ENCODE peak calls at places on chromosomes 4 and X, in four cellular contexts. U, Z, K and L are unnamed samples.

GRCh38 chrX:439236-439635 is 52.5 kb upstream of the PPP2R3B start:
- DNase-seq in U (no peak), Z (no peak), K (no peak), L (no peak)

GRCh38 chr4:115234405-115235093 is 121.1 kb upstream of the NDST4 start:
- DNase-seq in U (no peak), Z (no peak), K (no peak), L (no peak)

GRCh38 chr4:48008021-48008596 is 8.4 kb downstream of the CNGA1 start:
- DNase-seq in U (no peak), Z (no peak), K (no peak), L (no peak)

GRCh38 chr4:152696764-152697250 is 17.0 kb upstream of the TMEM154 start:
- DNase-seq in U (peak; percentile 85), Z (peak; percentile 65), K (no peak), L (no peak)

GRCh38 chr4:181372014-181372413 is 871.2 kb upstream of the TENM3 start:
- DNase-seq in U (no peak), Z (no peak), K (no peak), L (no peak)

GRCh38 chrX:3712080-3712869 is 1.2 kb downstream of the PRKX start:
- DNase-seq in U (peak; percentile 53), Z (peak; percentile 32), K (peak; percentile 9), L (no peak)

GRCh38 chrX:149453911-149454820 is 50.9 kb downstream of the IDS start:
- DNase-seq in U (no peak), Z (no peak), K (no peak), L (no peak)

GRCh38 chr4:85381968-85382367 is 93.0 kb upstream of the ARHGAP24 start:
- DNase-seq in U (no peak), Z (no peak), K (no peak), L (no peak)

GRCh38 chr4:21888195-21888976 is 60.2 kb downstream of the KCNIP4 start:
- DNase-seq in U (peak; percentile 62), Z (peak; percentile 93), K (no peak), L (no peak)

GRCh38 chr4:44662623-44663006 is 11.2 kb upstream of the YIPF7 start:
- DNase-seq in U (no peak), Z (no peak), K (no peak), L (no peak)

GRCh38 chr4:88803600-88804096 is 106.0 kb upstream of the NAP1L5 start:
- DNase-seq in U (peak; percentile 93), Z (peak; percentile 96), K (no peak), L (no peak)

GRCh38 chrX:25028726-25029125 is 13.0 kb upstream of the ARX start:
- DNase-seq in U (peak; percentile 56), Z (peak; percentile 6), K (no peak), L (no peak)

DNA sequence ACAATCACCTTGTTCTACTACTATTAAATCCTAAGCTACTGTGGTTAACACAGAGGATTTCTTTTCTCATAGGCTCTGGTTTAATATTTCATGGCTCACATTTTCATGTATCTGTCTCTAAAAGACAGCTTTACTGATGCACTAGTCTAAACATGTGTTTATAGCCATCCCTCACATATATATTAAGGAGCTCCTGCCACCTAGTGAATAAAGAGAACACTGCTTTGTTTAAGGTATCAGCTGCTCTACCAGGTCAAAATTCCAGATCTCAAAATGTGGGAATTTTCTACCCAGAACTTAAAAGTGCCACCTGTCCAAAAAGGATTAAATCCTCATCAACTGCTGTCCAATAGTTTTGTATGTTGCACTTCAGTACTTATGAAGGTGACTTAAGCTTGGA is 188.5 kb upstream of the TEX13C start:
- DNase-seq in U (no peak), Z (no peak), K (no peak), L (no peak)
- TF ChIP-seq CTCF in U (no peak), Z (no peak), K (no peak), L (no peak)

GRCh38 chr4:173590697-173591096 is 60.7 kb upstream of the HAND2 start:
- DNase-seq in U (no peak), Z (no peak), K (no peak), L (no peak)

GRCh38 chr4:173585876-173586572 is 56.0 kb upstream of the HAND2 start:
- DNase-seq in U (no peak), Z (no peak), K (no peak), L (no peak)

DNA sequence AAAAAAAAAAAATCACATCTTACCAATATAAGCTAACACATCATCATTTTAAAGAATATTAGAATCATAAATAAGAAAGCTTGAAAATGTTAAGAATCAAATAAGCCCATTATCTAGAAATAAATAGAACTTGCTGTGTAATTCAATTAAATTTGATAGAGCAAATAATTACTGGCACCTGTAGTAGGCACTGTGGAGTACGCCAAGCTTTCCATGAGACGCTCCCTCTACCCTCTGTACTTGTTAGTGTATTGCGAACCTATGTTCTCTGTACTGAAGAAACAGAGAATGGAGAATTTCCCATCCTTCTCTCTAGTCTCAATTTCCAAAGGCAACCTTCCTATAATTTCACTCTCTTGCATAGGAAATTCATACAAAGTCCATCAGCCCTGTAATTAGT is 61.7 kb upstream of the HAND2 start:
- DNase-seq in U (no peak), Z (no peak), K (no peak), L (no peak)
- TF ChIP-seq CTCF in U (no peak), Z (no peak), K (no peak), L (no peak)

GRCh38 chr4:38759790-38760122 is 23.0 kb downstream of the TLR10 start:
- DNase-seq in U (no peak), Z (no peak), K (no peak), L (no peak)
- TF ChIP-seq CTCF in U (no peak), Z (no peak), K (no peak), L (no peak)

GRCh38 chr4:73589261-73589847 is 30.9 kb downstream of the RASSF6 start:
- DNase-seq in U (peak; percentile 86), Z (peak; percentile 85), K (no peak), L (no peak)

GRCh38 chr4:73597594-73597993 is 22.6 kb downstream of the RASSF6 start:
- DNase-seq in U (no peak), Z (no peak), K (no peak), L (no peak)

GRCh38 chr4:73589887-73590801 is 30.1 kb downstream of the RASSF6 start:
- DNase-seq in U (peak; percentile 47), Z (no peak), K (peak; percentile 50), L (no peak)

GRCh38 chr4:73596001-73596400 is 24.2 kb downstream of the RASSF6 start:
- DNase-seq in U (no peak), Z (no peak), K (no peak), L (no peak)

GRCh38 chr4:73593631-73594241 is 26.5 kb downstream of the RASSF6 start:
- DNase-seq in U (peak; percentile 60), Z (peak; percentile 49), K (peak; percentile 19), L (no peak)
- TF ChIP-seq CTCF in U (peak; percentile 64), Z (peak; percentile 62), K (peak; percentile 59), L (no peak)

DNA sequence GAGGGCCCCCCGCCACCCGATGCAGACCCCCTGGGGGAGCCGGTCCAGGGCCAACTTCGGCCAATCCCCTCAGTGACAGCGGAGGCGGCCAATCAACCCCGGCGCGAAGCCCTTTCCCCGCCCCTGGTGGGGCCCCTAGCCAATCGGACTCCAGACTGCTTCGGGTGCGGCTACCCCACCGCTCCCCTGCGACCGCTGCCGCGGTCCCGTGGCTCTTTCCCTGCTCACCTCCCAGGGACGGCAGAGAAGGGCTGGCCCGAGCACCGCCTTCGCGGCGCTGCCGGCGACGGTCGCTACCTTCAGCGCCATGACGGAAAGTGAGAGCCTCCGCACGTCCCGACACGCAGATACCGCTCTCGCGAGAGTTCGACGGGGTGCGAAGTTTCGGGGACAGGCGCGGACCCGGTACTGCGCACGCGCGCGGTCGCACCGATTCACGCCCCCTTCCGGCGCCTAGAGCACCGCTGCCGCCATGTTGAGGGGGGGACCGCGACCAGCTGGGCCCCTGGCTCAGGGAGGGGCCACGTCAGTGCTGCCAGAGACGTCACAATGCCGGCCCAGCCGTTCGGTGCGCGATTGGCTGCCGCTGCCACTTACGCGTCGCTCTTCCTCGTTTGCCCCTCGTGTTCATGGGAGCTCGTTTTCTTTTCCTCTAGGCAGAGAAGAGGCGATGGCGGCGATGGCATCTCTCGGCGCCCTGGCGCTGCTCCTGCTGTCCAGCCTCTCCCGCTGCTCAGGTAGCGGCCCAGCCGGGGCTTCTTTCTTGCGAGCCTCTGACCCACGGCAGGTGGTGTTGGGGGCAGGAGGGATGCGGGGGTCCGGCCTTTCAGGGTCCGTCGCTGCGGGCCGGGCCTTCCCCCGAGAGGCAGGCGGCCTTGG is at the start of the genes IDH3G and SSR4:
- DNase-seq in U (peak; percentile 97), Z (peak; percentile 93), K (peak; percentile 93), L (peak; percentile 84)
- TF ChIP-seq CTCF in U (no peak), Z (peak; percentile 28), K (peak; percentile 31), L (no peak)

GRCh38 chr4:82842593-82842992 is 44.0 kb upstream of the SCD5 start:
- DNase-seq in U (peak; percentile 28), Z (peak; percentile 28), K (no peak), L (no peak)
- TF ChIP-seq CTCF in U (peak; percentile 41), Z (peak; percentile 37), K (no peak), L (no peak)

DNA sequence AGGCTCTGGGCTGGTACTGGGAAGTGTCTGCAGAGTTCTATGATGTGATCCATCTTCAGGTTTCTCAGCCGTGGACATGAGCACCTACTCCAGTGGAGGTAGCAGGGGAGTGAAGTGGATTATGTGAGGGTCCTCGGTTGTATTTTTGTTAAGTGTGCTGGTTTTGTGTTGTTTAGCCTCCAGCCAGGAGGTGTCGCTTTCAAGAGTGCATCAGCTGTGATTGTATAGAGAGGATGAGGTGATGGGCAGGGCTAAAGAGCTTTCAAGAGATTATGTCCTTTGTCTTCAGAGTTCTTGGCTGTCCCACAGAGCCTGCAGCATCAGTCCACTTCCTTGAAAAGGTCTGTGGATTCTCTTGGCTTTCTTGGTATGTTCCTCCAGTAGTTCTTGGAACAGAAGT is 256.6 kb downstream of the STK32B start:
- DNase-seq in U (no peak), Z (no peak), K (no peak), L (no peak)
- TF ChIP-seq CTCF in U (no peak), Z (no peak), K (no peak), L (no peak)

GRCh38 chrX:9628779-9629493 is 136.7 kb downstream of the GPR143 start:
- DNase-seq in U (no peak), Z (no peak), K (no peak), L (no peak)
- TF ChIP-seq CTCF in U (no peak), Z (no peak), K (no peak), L (no peak)

GRCh38 chrX:135521405-135522131 is 1.1 kb downstream of the INTS6L start:
- DNase-seq in U (peak; percentile 94), Z (peak; percentile 85), K (peak; percentile 80), L (peak; percentile 61)

GRCh38 chrX:135520022-135520552 is 373 bp upstream of the INTS6L start:
- DNase-seq in U (peak; percentile 75), Z (peak; percentile 60), K (no peak), L (no peak)

GRCh38 chrX:135522878-135523693 is 2.6 kb downstream of the INTS6L start:
- DNase-seq in U (no peak), Z (no peak), K (no peak), L (no peak)

GRCh38 chrX:135522132-135522530 is 1.7 kb downstream of the INTS6L start:
- DNase-seq in U (no peak), Z (no peak), K (no peak), L (no peak)

GRCh38 chrX:135520553-135521404 is at the start of gene INTS6L:
- DNase-seq in U (peak; percentile 94), Z (peak; percentile 88), K (peak; percentile 75), L (peak; percentile 66)
- TF ChIP-seq CTCF in U (no peak), Z (no peak), K (no peak), L (no peak)